ENCODE peak calls at places on chromosome 16, in five cellular contexts. F is SK-N-DZ, I is non-pigmented ciliary epithelial cell, B is lung microvascular endothelial cell, C is EL. T is an unnamed sample.

GRCh38 chr16:68128577-68129305 is 43.6 kb downstream of the NFATC3 start:
- DNase-seq in F (no peak), I (peak), B (no peak), C (peak), T (no peak)

GRCh38 chr16:53991181-53992056 is 287.5 kb downstream of the FTO start:
- DNase-seq in F (no peak), I (peak), B (no peak), C (no peak), T (peak)

GRCh38 chr16:67349172-67349571 is 22.6 kb downstream of the LRRC36 start:
- DNase-seq in F (no peak), I (no peak), B (peak), C (peak), T (peak)

GRCh38 chr16:11989238-11990160 is 13.0 kb downstream of the SNX29 start:
- DNase-seq in F (no peak), I (no peak), B (no peak), C (no peak), T (no peak)

GRCh38 chr16:1920727-1921155 is 2.5 kb upstream of the HS3ST6 start:
- DNase-seq in F (peak), I (no peak), B (peak), C (no peak), T (peak)

GRCh38 chr16:52488837-52489289 is 58.1 kb downstream of the TOX3 start:
- DNase-seq in F (no peak), I (no peak), B (no peak), C (no peak), T (no peak)

GRCh38 chr16:27781195-27781524 is 231.2 kb downstream of the KATNIP start:
- DNase-seq in F (no peak), I (no peak), B (no peak), C (no peak), T (no peak)

GRCh38 chr16:49859139-49859947 is 3.4 kb upstream of the ZNF423 start:
- DNase-seq in F (no peak), I (no peak), B (peak), C (peak), T (no peak)

GRCh38 chr16:84759061-84759460 is 59.3 kb downstream of the USP10 start:
- DNase-seq in F (no peak), I (no peak), B (peak), C (no peak), T (no peak)

GRCh38 chr16:85123891-85124635 is 11.8 kb upstream of the CIBAR2 start:
- DNase-seq in F (no peak), I (no peak), B (peak), C (peak), T (no peak)

GRCh38 chr16:865026-865425 is 64.5 kb upstream of the GNG13 start:
- DNase-seq in F (no peak), I (no peak), B (no peak), C (no peak), T (no peak)

GRCh38 chr16:52068447-52069074 is 478.4 kb downstream of the TOX3 start:
- DNase-seq in F (peak), I (no peak), B (peak), C (no peak), T (peak)

GRCh38 chr16:69338557-69339288 is 641 bp downstream of the COG8 start:
- DNase-seq in F (no peak), I (no peak), B (no peak), C (no peak), T (no peak)

GRCh38 chr16:1960665-1961630 is 1.6 kb downstream of the NDUFB10 start:
- DNase-seq in F (peak), I (no peak), B (no peak), C (peak), T (peak)

GRCh38 chr16:69166946-69167930 is 19.7 kb upstream of the SNTB2 start:
- DNase-seq in F (no peak), I (no peak), B (no peak), C (peak), T (no peak)

GRCh38 chr16:56281256-56281805 is 90.0 kb downstream of the GNAO1 start:
- DNase-seq in F (no peak), I (no peak), B (no peak), C (peak), T (no peak)

GRCh38 chr16:57194512-57194911 is 8.4 kb downstream of the RSPRY1 start:
- DNase-seq in F (peak), I (peak), B (peak), C (peak), T (no peak)

GRCh38 chr16:56774009-56774408 is 44.1 kb downstream of the NUP93 start:
- DNase-seq in F (no peak), I (no peak), B (no peak), C (no peak), T (no peak)

GRCh38 chr16:76193851-76194620 is 83.2 kb upstream of the CNTNAP4 start:
- DNase-seq in F (no peak), I (peak), B (no peak), C (no peak), T (peak)

GRCh38 chr16:84832488-84833141 is 12.8 kb downstream of the CRISPLD2 start:
- DNase-seq in F (no peak), I (peak), B (no peak), C (peak), T (peak)

GRCh38 chr16:19071811-19072777 is 4.7 kb downstream of the COQ7 start:
- DNase-seq in F (peak), I (no peak), B (peak), C (peak), T (peak)

GRCh38 chr16:46961373-46962353 is 11.8 kb downstream of the DNAJA2 start:
- DNase-seq in F (no peak), I (no peak), B (no peak), C (no peak), T (peak)

GRCh38 chr16:49575352-49576172 is 202.0 kb downstream of the C16orf78 start:
- DNase-seq in F (no peak), I (no peak), B (no peak), C (no peak), T (peak)

GRCh38 chr16:20866161-20866772 is 33.9 kb downstream of the DCUN1D3 start:
- DNase-seq in F (no peak), I (no peak), B (peak), C (peak), T (peak)

GRCh38 chr16:75919664-75920063 is 193.4 kb upstream of the CPHXL start:
- DNase-seq in F (no peak), I (no peak), B (peak), C (no peak), T (no peak)

GRCh38 chr16:85360323-85361277 is 248.3 kb upstream of the CIBAR2 start:
- DNase-seq in F (peak), I (no peak), B (no peak), C (no peak), T (no peak)

GRCh38 chr16:53549970-53550406 is 47.0 kb upstream of the AKTIP start:
- DNase-seq in F (peak), I (peak), B (peak), C (peak), T (peak)